ENCODE peak calls at places on chromosomes 3 and 15, in six cellular contexts. H is GM18507, G is LHCN-M2, M is neuronal stem cell, R is HEK293T, C is choroid plexus epithelial cell. U is an unnamed sample.

GRCh38 chr3:172709776-172710708 is 825 bp downstream of the NCEH1 start:
- DNase-seq in G (peak; percentile 29), H (no peak), M (no peak), C (peak; percentile 48), R (peak; percentile 39), U (peak; percentile 51)

GRCh38 chr3:134083626-134084229 is 54.0 kb upstream of the SLCO2A1 start:
- DNase-seq in C (no peak), R (no peak), H (no peak), M (no peak), G (no peak), U (no peak)

GRCh38 chr3:47512416-47513124 is 942 bp downstream of the ELP6 start:
- DNase-seq in H (no peak), G (peak; percentile 19), C (peak; percentile 28), M (no peak), R (no peak), U (peak; percentile 22)

GRCh38 chr3:157130138-157130880 is 29.6 kb downstream of the CCNL1 start:
- DNase-seq in C (peak; percentile 78), M (peak; percentile 71), R (peak; percentile 54), G (peak; percentile 97), H (no peak), U (peak; percentile 95)

GRCh38 chr3:124281453-124282316 is 289.8 kb upstream of the ROPN1 start:
- DNase-seq in R (peak; percentile 38), G (peak; percentile 43), M (no peak), H (no peak), C (peak; percentile 71), U (peak; percentile 45)

GRCh38 chr15:89740137-89740536 is 10.9 kb downstream of the MESP1 start:
- DNase-seq in G (peak; percentile 51), H (peak; percentile 53), R (peak; percentile 87), M (peak; percentile 69), C (peak; percentile 85), U (peak; percentile 71)

GRCh38 chr3:46466871-46467403 is 2.2 kb upstream of the LTF start:
- DNase-seq in C (no peak), R (no peak), H (no peak), M (no peak), G (no peak), U (no peak)

GRCh38 chr3:22901684-22902083 is 301.4 kb upstream of the UBE2E2 start:
- DNase-seq in G (no peak), C (no peak), M (no peak), H (no peak), R (no peak), U (no peak)

GRCh38 chr15:31389576-31389975 is 62.9 kb downstream of the KLF13 start:
- DNase-seq in G (no peak), H (no peak), R (no peak), M (no peak), C (no peak), U (no peak)

GRCh38 chr15:57639306-57639705 is 47.6 kb downstream of the MYZAP start:
- DNase-seq in H (no peak), R (no peak), G (no peak), C (no peak), M (no peak), U (no peak)

GRCh38 chr15:84588053-84588874 is 12.5 kb upstream of the ZSCAN2 start:
- DNase-seq in M (peak; percentile 80), G (peak; percentile 72), R (peak; percentile 96), H (peak; percentile 74), C (peak; percentile 77), U (peak; percentile 84)

GRCh38 chr15:64930778-64931240 is 19.1 kb downstream of the ANKDD1A start:
- DNase-seq in C (peak; percentile 74), M (no peak), H (no peak), R (no peak), G (peak; percentile 20), U (peak; percentile 14)

GRCh38 chr3:186831795-186832194 is 10.7 kb upstream of the ADIPOQ start:
- DNase-seq in G (no peak), R (no peak), H (no peak), M (no peak), C (no peak), U (no peak)

GRCh38 chr3:39188271-39189149 is 3.9 kb downstream of the XIRP1 start:
- DNase-seq in M (no peak), C (no peak), H (no peak), R (no peak), G (no peak), U (no peak)

GRCh38 chr3:23331141-23331935 is 128.2 kb downstream of the UBE2E2 start:
- DNase-seq in H (no peak), R (no peak), G (no peak), C (no peak), M (no peak), U (no peak)

GRCh38 chr15:85504739-85505676 is 124.6 kb downstream of the AKAP13 start:
- DNase-seq in C (peak; percentile 85), M (peak; percentile 32), G (peak; percentile 70), R (peak; percentile 29), H (peak; percentile 9), U (peak; percentile 81)

GRCh38 chr3:149588909-149589308 is 68.9 kb downstream of the WWTR1 start:
- DNase-seq in M (no peak), G (peak; percentile 63), R (no peak), C (no peak), H (no peak), U (peak; percentile 56)

GRCh38 chr15:92655178-92655995 is at the start of gene FAM174B:
- DNase-seq in G (no peak), R (peak; percentile 67), H (no peak), M (peak; percentile 54), C (no peak), U (peak; percentile 59)

GRCh38 chr3:175410251-175410650 is 551.1 kb downstream of the NAALADL2 start:
- DNase-seq in C (no peak), G (no peak), R (no peak), M (no peak), H (no peak), U (no peak)

GRCh38 chr3:197355713-197356112 is 57.3 kb upstream of the DLG1 start:
- DNase-seq in M (no peak), G (no peak), C (no peak), R (no peak), H (no peak), U (peak; percentile 9)

GRCh38 chr15:91603681-91604080 is 249.8 kb upstream of the SLCO3A1 start:
- DNase-seq in R (no peak), C (no peak), H (no peak), G (no peak), M (no peak), U (no peak)

GRCh38 chr3:158167737-158168469 is 58.0 kb downstream of the RSRC1 start:
- DNase-seq in R (peak; percentile 12), G (peak; percentile 99), M (no peak), H (no peak), C (peak; percentile 98), U (peak; percentile 89)

GRCh38 chr3:170751894-170752283 is 118.1 kb downstream of the RPL22L1 start:
- DNase-seq in H (no peak), M (no peak), C (no peak), G (no peak), R (no peak), U (no peak)

GRCh38 chr15:83039206-83039605 is 27.8 kb upstream of the C15orf40 start:
- DNase-seq in G (no peak), C (no peak), R (no peak), M (no peak), H (no peak), U (no peak)

GRCh38 chr3:55673764-55674163 is 186.7 kb upstream of the WNT5A start:
- DNase-seq in G (no peak), R (no peak), H (no peak), M (no peak), C (no peak), U (no peak)

GRCh38 chr15:89003865-89004725 is 84.2 kb upstream of the ABHD2 start:
- DNase-seq in M (peak; percentile 32), H (no peak), R (peak; percentile 59), G (peak; percentile 21), C (peak; percentile 83), U (no peak)

U was measured in myocyte.